ENCODE peak calls at places on chromosomes 12 and 14, in six cellular contexts. O is activated effector memory CD4-positive, alpha-beta T cell treated with anti-CD3 and anti-CD28 coated beads, Interleukin-2, amount 50 U/mL, for 16 hours; Q is RPMI8226; G is MM.1S; I is activated T-helper 1 cell treated with anti-CD3 and anti-CD28 coated beads, Interleukin-12 subunit alpha, Interleukin-12 subunit beta, Interleukin-2, Interleukin-4 antibody, amounts not matched to agents 30 ng/mL and 10 ng/mL and 1 ng/mL, durations not matched to agents 14 hours and 24 hours and 36 hours; S is neural crest cell. W is an unnamed sample.

GRCh38 chr12:100789146-100789545 is 5.4 kb upstream of the ANO4 start:
- DNase-seq in O (no peak), Q (no peak), G (no peak), I (no peak), S (no peak), W (no peak)

GRCh38 chr12:68428724-68429580 is 96.8 kb upstream of the MDM1 start:
- DNase-seq in O (no peak), Q (no peak), G (no peak), I (no peak), S (no peak), W (no peak)

GRCh38 chr14:90060965-90061848 is 587 bp upstream of the KCNK13 start:
- DNase-seq in O (no peak), Q (peak), G (no peak), I (no peak), S (peak), W (no peak)

GRCh38 chr12:83414981-83415380 is 728.3 kb downstream of the TMTC2 start:
- DNase-seq in O (no peak), Q (no peak), G (no peak), I (no peak), S (no peak), W (no peak)

GRCh38 chr12:113239288-113239771 is 18.1 kb downstream of the TPCN1 start:
- DNase-seq in O (peak), Q (no peak), G (no peak), I (no peak), S (no peak), W (no peak)

GRCh38 chr14:28673056-28673455 is 93.5 kb upstream of the FOXG1 start:
- DNase-seq in O (no peak), Q (no peak), G (no peak), I (no peak), S (no peak), W (no peak)

GRCh38 chr12:28024231-28024995 is 51.9 kb upstream of the PTHLH start:
- DNase-seq in O (no peak), Q (no peak), G (peak), I (no peak), S (no peak), W (no peak)

GRCh38 chr12:59372971-59373370 is 222.9 kb upstream of the SLC16A7 start:
- DNase-seq in O (no peak), Q (no peak), G (no peak), I (no peak), S (no peak), W (no peak)

GRCh38 chr12:131060011-131060703 is 106.5 kb downstream of the ADGRD1 start:
- DNase-seq in O (peak), Q (no peak), G (no peak), I (no peak), S (no peak), W (no peak)

GRCh38 chr14:22977684-22978486 is 4.5 kb downstream of the AJUBA start:
- DNase-seq in O (no peak), Q (no peak), G (no peak), I (no peak), S (peak), W (no peak)

GRCh38 chr12:106369624-106370346 is 12.2 kb downstream of the POLR3B start:
- DNase-seq in O (no peak), Q (no peak), G (no peak), I (no peak), S (no peak), W (no peak)

GRCh38 chr14:50082784-50083466 is 33.4 kb downstream of the VCPKMT start:
- DNase-seq in O (peak), Q (peak), G (peak), I (peak), S (no peak), W (no peak)

GRCh38 chr12:53948650-53949593 is 5.8 kb upstream of the HOXC12 start:
- DNase-seq in O (no peak), Q (no peak), G (no peak), I (no peak), S (no peak), W (no peak)

GRCh38 chr14:104678346-104678745 is 11.1 kb upstream of the INF2 start:
- DNase-seq in O (no peak), Q (no peak), G (no peak), I (no peak), S (peak), W (no peak)

GRCh38 chr12:129184066-129184695 is 330.9 kb downstream of the GLT1D1 start:
- DNase-seq in O (no peak), Q (no peak), G (no peak), I (no peak), S (no peak), W (no peak)

W was measured in NCI-H1930.